ENCODE peak calls at places on chromosomes 6 and 20, in ten cellular contexts. Y is uterus, F is tibial artery, J is neuronal stem cell, R is bronchial epithelial cell, M is H7, D is thyroid gland, H is brain microvascular endothelial cell, E is GM23338, U is right cardiac atrium. Z is an unnamed sample. For H3K27me3, the result is how much of the 10 kb centered on the place peaks cover.

GRCh38 chr6:156963712-156964700 is 186.8 kb downstream of the ARID1B start:
- DNase-seq in Y (no peak), F (no peak), J (no peak), R (peak), M (no peak), D (no peak), H (peak), E (no peak), U (no peak), Z (no peak)

GRCh38 chr20:62066983-62067433 is 1.3 kb upstream of the TAF4 start:
- DNase-seq in Y (no peak), F (no peak), J (no peak), R (peak), M (peak), D (peak), H (no peak), E (peak), U (no peak), Z (peak)

GRCh38 chr20:34525342-34525708 is 9.1 kb downstream of the DYNLRB1 start:
- DNase-seq in Y (no peak), F (no peak), J (no peak), R (no peak), M (no peak), D (no peak), H (no peak), E (no peak), U (no peak), Z (no peak)

GRCh38 chr6:106511274-106512047 is 117.8 kb downstream of the RTN4IP1 start:
- DNase-seq in Y (peak), F (peak), J (peak), R (peak), M (peak), D (peak), H (no peak), E (peak), U (peak), Z (no peak)

GRCh38 chr20:56380375-56380774 is 11.6 kb downstream of the AURKA start:
- DNase-seq in Y (no peak), F (no peak), J (no peak), R (no peak), M (no peak), D (no peak), H (peak), E (no peak), U (no peak), Z (no peak)

GRCh38 chr6:30964075-30964474 is 19.4 kb upstream of the MUC21 start:
- DNase-seq in Y (no peak), F (no peak), J (no peak), R (no peak), M (no peak), D (no peak), H (no peak), E (no peak), U (no peak), Z (no peak)

GRCh38 chr20:63846128-63846771 is 15.0 kb upstream of the ABHD16B start:
- DNase-seq in Y (no peak), F (no peak), J (no peak), R (no peak), M (peak), D (peak), H (no peak), E (peak), U (peak), Z (peak)

GRCh38 chr6:146892613-146893401 is 294.0 kb downstream of the ADGB start:
- DNase-seq in Y (no peak), F (no peak), J (no peak), R (no peak), M (no peak), D (no peak), H (peak), E (no peak), U (no peak), Z (no peak)

GRCh38 chr6:90168693-90169131 is 127.9 kb downstream of the BACH2 start:
- DNase-seq in Y (no peak), F (no peak), J (no peak), R (peak), M (no peak), D (no peak), H (peak), E (no peak), U (no peak), Z (no peak)

GRCh38 chr6:30325873-30326445 is 768 bp upstream of the TRIM39 start:
- DNase-seq in Y (peak), F (no peak), J (peak), R (peak), M (peak), D (peak), H (no peak), E (peak), U (no peak), Z (peak)

GRCh38 chr6:155126727-155127439 is 131.8 kb downstream of the TIAM2 start:
- DNase-seq in Y (no peak), F (no peak), J (no peak), R (peak), M (no peak), D (peak), H (peak), E (no peak), U (peak), Z (no peak)

GRCh38 chr6:27318973-27319372 is 6.9 kb upstream of the POM121L2 start:
- DNase-seq in Y (no peak), F (no peak), J (no peak), R (no peak), M (peak), D (no peak), H (no peak), E (peak), U (no peak), Z (no peak)

GRCh38 chr20:21360686-21361085 is 36.6 kb downstream of the NKX2-4 start:
- DNase-seq in Y (no peak), F (no peak), J (no peak), R (peak), M (no peak), D (no peak), H (no peak), E (no peak), U (no peak), Z (no peak)

GRCh38 chr20:11178946-11179654 is 505.3 kb upstream of the JAG1 start:
- DNase-seq in Y (no peak), F (no peak), J (peak), R (peak), M (no peak), D (no peak), H (peak), E (no peak), U (no peak), Z (no peak)

GRCh38 chr6:130320908-130321307 is 44.9 kb upstream of the TMEM200A start:
- DNase-seq in Y (no peak), F (no peak), J (no peak), R (peak), M (no peak), D (no peak), H (no peak), E (no peak), U (no peak), Z (no peak)

GRCh38 chr6:116175344-116175743 is 49.4 kb upstream of the COL10A1 start:
- DNase-seq in Y (no peak), F (no peak), J (no peak), R (no peak), M (no peak), D (no peak), H (no peak), E (no peak), U (no peak), Z (no peak)

GRCh38 chr20:53752971-53753879 is 159.6 kb upstream of the ZNF217 start:
- DNase-seq in Y (no peak), F (no peak), J (no peak), R (peak), M (peak), D (no peak), H (no peak), E (peak), U (no peak), Z (no peak)

GRCh38 chr20:45485388-45485787 is 15.8 kb downstream of the WFDC2 start:
- DNase-seq in Y (no peak), F (no peak), J (no peak), R (no peak), M (no peak), D (no peak), H (no peak), E (no peak), U (no peak), Z (no peak)

GRCh38 chr6:88013015-88013414 is 34.6 kb upstream of the SPACA1 start:
- DNase-seq in Y (no peak), F (no peak), J (no peak), R (no peak), M (no peak), D (no peak), H (no peak), E (no peak), U (no peak), Z (no peak)

GRCh38 chr20:54133434-54134427 is 40.1 kb downstream of the CYP24A1 start:
- DNase-seq in Y (no peak), F (no peak), J (no peak), R (peak), M (no peak), D (peak), H (no peak), E (no peak), U (no peak), Z (peak)

GRCh38 chr6:15305909-15306308 is 60.0 kb downstream of the JARID2 start:
- DNase-seq in Y (no peak), F (no peak), J (no peak), R (no peak), M (no peak), D (peak), H (no peak), E (no peak), U (no peak), Z (no peak)

GRCh38 chr6:151241853-151242252 is 2.1 kb downstream of the AKAP12 start:
- DNase-seq in Y (no peak), F (no peak), J (no peak), R (no peak), M (no peak), D (no peak), H (no peak), E (no peak), U (no peak), Z (no peak)

GRCh38 chr20:32482251-32483220 is 102.6 kb downstream of the NOL4L start:
- DNase-seq in Y (no peak), F (peak), J (peak), R (no peak), M (peak), D (peak), H (no peak), E (peak), U (no peak), Z (peak)

GRCh38 chr20:58145506-58146080 is 82.9 kb downstream of the ANKRD60 start:
- DNase-seq in Y (no peak), F (no peak), J (no peak), R (no peak), M (no peak), D (no peak), H (no peak), E (no peak), U (no peak), Z (no peak)
- H3K27me3 ChIP-seq in Y (under half), F (under half), J (under half), R (under half), M (under half), D (under half), H (under half), E (under half), U (under half), Z (under half)

GRCh38 chr6:125748534-125749111 is 809 bp upstream of the HEY2 start:
- DNase-seq in Y (no peak), F (no peak), J (peak), R (peak), M (peak), D (no peak), H (peak), E (no peak), U (no peak), Z (no peak)
- H3K27me3 ChIP-seq in Y (under half), F (under half), J (under half), R (under half), M (under half), D (under half), H (under half), E (under half), U (under half), Z (under half)

DNA sequence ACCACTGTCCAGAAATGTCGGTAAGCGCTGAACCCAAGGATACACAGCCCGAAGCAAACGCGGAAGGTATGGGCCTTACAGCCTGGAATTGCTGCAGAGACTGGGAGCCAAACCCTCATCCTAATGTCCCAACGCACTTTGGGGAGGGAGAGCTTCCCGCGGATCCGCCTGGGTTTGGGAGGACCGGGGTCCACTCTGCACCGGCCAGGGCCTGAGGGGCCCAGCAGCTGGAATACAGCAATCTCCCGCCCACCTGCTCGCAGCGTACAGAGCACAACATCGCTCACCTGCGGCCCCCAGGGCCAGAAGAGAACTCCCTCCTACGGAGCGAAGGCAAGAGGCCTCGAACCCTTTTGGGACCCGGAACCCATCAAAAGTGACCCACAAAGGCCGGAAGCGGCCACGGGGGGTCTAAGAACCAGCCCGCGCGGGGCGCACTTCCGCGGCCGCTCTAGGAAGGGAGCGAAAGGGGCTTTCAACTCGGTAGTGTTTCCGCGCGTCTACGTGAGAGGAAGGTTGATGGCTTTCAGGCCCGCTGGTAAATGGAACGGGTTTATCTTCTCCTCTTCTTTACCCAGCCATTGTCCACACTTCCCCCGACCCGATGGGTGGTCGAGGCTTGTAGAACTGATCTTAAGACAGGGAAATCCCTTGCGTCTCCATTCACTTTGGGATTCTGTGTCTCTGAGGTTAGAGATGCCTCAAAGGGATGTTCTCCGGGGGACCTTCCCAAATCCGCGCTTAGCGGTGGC is at the start of gene ZSCAN12:
- DNase-seq in Y (peak), F (peak), J (peak), R (peak), M (peak), D (peak), H (peak), E (peak), U (peak), Z (no peak)
- H3K27me3 ChIP-seq in Y (under half), F (under half), J (under half), R (under half), M (under half), D (under half), H (under half), E (under half), U (under half), Z (under half)

DNA sequence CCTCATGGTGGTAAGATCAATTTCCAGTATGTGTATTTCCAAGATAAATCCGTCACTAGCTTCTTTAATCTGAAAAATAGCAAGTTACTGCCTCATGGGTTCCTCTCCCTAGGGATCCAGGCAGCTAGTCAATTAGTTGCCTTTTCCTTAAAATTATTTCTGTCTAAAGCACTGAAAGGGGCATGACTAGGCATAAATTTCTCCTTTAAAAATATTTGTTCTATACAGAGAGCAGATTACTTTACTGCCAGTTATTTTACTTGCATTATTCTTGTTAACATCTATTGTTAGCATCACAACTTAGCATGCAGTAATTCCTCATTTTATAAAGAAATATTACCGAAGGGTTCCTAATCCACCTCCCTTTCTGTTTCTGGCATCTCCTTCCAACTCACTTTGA is 1.4 kb downstream of the MTCL3 start:
- DNase-seq in Y (no peak), F (no peak), J (no peak), R (no peak), M (no peak), D (no peak), H (no peak), E (no peak), U (no peak), Z (no peak)
- H3K27me3 ChIP-seq in Y (under half), F (under half), J (under half), R (under half), M (under half), D (under half), H (under half), E (under half), U (under half), Z (under half)

GRCh38 chr6:24636681-24637080 is 9.3 kb downstream of the KIAA0319 start:
- DNase-seq in Y (no peak), F (no peak), J (no peak), R (no peak), M (no peak), D (no peak), H (no peak), E (no peak), U (no peak), Z (no peak)

GRCh38 chr6:24631671-24632070 is 14.3 kb downstream of the KIAA0319 start:
- DNase-seq in Y (no peak), F (no peak), J (no peak), R (no peak), M (no peak), D (no peak), H (no peak), E (no peak), U (no peak), Z (no peak)

GRCh38 chr6:24630861-24631505 is 15.0 kb downstream of the KIAA0319 start:
- DNase-seq in Y (no peak), F (no peak), J (no peak), R (no peak), M (peak), D (no peak), H (no peak), E (no peak), U (no peak), Z (no peak)

GRCh38 chr6:24632573-24632972 is 13.4 kb downstream of the KIAA0319 start:
- DNase-seq in Y (no peak), F (no peak), J (no peak), R (no peak), M (no peak), D (no peak), H (no peak), E (no peak), U (no peak), Z (no peak)
- H3K27me3 ChIP-seq in Y (under half), F (under half), J (under half), R (under half), M (under half), D (under half), H (under half), E (under half), U (under half), Z (under half)